ENCODE peak calls at places on chromosome 2, in seven cellular contexts. V is astrocyte of the spinal cord; J is GM12865; Y is WERI-Rb-1; B is A549; N is lower leg skin; L is CD8-positive, alpha-beta memory T cell. Z is an unnamed sample.

GRCh38 chr2:215843579-215843978 is 169.8 kb downstream of the MREG start:
- DNase-seq in B (no peak), L (no peak), J (no peak), Y (no peak), N (no peak), V (peak; percentile 87), Z (no peak)

GRCh38 chr2:31282634-31283033 is 48.7 kb downstream of the EHD3 start:
- DNase-seq in B (no peak), J (no peak), N (no peak), L (no peak), V (no peak), Y (no peak), Z (no peak)

GRCh38 chr2:74945783-74946165 is 12.7 kb upstream of the POLE4 start:
- DNase-seq in J (no peak), Y (no peak), B (no peak), N (no peak), V (no peak), L (no peak), Z (no peak)

GRCh38 chr2:166112193-166112605 is 15.6 kb downstream of the SCN1A start:
- DNase-seq in Y (no peak), N (no peak), J (no peak), V (peak; percentile 9), L (no peak), B (no peak), Z (no peak)

GRCh38 chr2:199922856-199923255 is 11.8 kb downstream of the C2orf69 start:
- DNase-seq in V (no peak), N (no peak), B (no peak), J (no peak), Y (no peak), L (no peak), Z (no peak)

GRCh38 chr2:152483276-152483996 is 148.5 kb downstream of the FMNL2 start:
- DNase-seq in N (peak; percentile 26), L (no peak), Y (no peak), B (no peak), V (no peak), J (no peak), Z (no peak)

GRCh38 chr2:2569306-2569705 is 238.2 kb upstream of the MYT1L start:
- DNase-seq in V (no peak), Y (no peak), J (no peak), B (no peak), L (no peak), N (peak; percentile 53), Z (no peak)

GRCh38 chr2:71783215-71783614 is 329.9 kb downstream of the DYSF start:
- DNase-seq in J (no peak), Y (no peak), L (no peak), V (no peak), N (no peak), B (peak; percentile 46), Z (no peak)

GRCh38 chr2:241842067-241842415 is 16.7 kb downstream of the PDCD1 start:
- DNase-seq in V (no peak), Y (no peak), B (no peak), J (no peak), N (peak; percentile 83), L (no peak), Z (no peak)

GRCh38 chr2:114614599-114614998 is 172.2 kb downstream of the DPP10 start:
- DNase-seq in N (no peak), J (no peak), L (no peak), B (no peak), V (no peak), Y (no peak), Z (no peak)

GRCh38 chr2:167943877-167944276 is 303.5 kb downstream of the STK39 start:
- DNase-seq in Y (no peak), N (no peak), J (no peak), L (no peak), V (peak; percentile 29), B (no peak), Z (no peak)

GRCh38 chr2:241561811-241562210 is 3.3 kb downstream of the BOK start:
- DNase-seq in B (no peak), J (no peak), N (no peak), V (peak; percentile 72), Y (no peak), L (no peak), Z (no peak)

GRCh38 chr2:25541378-25541777 is 132.0 kb downstream of the DTNB start:
- DNase-seq in N (no peak), Y (no peak), B (no peak), V (no peak), L (no peak), J (no peak), Z (no peak)

GRCh38 chr2:8253781-8254180 is 428.1 kb upstream of the ID2 start:
- DNase-seq in N (no peak), L (no peak), B (no peak), J (no peak), Y (no peak), V (no peak), Z (no peak)

GRCh38 chr2:163664610-163665009 is 71.2 kb downstream of the FIGN start:
- DNase-seq in V (peak; percentile 78), N (no peak), B (no peak), J (no peak), Y (no peak), L (no peak), Z (peak; percentile 86)

GRCh38 chr2:238095143-238095542 is 5.0 kb upstream of the ESPNL start:
- DNase-seq in Y (no peak), B (no peak), V (no peak), L (no peak), J (no peak), N (peak; percentile 48), Z (no peak)

GRCh38 chr2:146598791-146599190 is 1246.0 kb upstream of the ACVR2A start:
- DNase-seq in J (no peak), Y (no peak), V (no peak), B (no peak), N (no peak), L (no peak), Z (no peak)

DNA sequence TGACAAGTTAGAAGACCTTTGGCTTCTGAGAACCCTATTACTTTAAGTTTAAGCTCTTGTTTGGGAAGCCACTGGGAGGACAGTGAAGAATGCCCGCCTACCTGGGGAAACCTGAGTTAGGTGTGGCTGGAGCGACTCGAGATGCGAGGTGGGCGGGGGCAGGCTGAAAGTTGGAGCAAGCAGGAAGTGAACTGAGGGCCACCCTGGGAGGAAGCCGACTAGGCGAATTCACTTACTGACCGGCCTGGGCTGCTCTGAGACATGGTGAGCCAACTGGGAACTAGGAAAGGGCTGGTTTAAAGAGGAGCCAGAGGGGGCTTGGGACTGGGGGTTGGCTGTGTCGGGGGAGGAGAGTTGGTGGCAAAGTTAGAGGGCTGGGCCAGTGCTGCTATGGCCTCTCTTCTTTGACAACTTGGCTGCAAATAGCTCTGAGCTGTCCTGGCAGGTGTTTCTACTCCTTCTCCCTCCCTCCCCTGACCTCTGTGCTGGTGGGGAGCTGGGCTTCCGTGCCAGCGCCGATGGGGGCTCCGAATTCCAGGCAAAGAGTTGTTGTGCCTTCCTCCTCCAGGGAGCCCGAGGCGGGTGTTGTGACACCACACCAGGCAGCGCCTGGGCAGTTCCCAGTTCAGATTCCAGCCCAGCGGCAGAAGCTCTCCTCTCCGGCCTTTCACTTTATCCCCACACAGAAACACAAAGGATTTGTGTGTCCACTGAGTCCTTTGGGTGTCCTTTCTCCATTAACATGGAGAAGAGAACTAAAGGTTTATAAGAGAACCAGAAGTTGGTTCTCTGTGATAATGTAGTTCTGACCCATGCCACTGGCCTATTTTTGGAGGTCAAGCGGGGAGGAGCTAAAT is at the start of gene VAMP8:
- DNase-seq in Y (no peak), L (peak; percentile 59), B (no peak), J (peak; percentile 77), N (peak; percentile 93), V (no peak), Z (no peak)
- H3K4me3 ChIP-seq in Y (no peak within 1 kb of the TSS), L (peak within 1 kb of the TSS; percentile 78), B (peak within 1 kb of the TSS; percentile 29), J (peak within 1 kb of the TSS; percentile 83), N (peak within 1 kb of the TSS; percentile 24), V (no peak within 1 kb of the TSS), Z (no peak within 1 kb of the TSS)

DNA sequence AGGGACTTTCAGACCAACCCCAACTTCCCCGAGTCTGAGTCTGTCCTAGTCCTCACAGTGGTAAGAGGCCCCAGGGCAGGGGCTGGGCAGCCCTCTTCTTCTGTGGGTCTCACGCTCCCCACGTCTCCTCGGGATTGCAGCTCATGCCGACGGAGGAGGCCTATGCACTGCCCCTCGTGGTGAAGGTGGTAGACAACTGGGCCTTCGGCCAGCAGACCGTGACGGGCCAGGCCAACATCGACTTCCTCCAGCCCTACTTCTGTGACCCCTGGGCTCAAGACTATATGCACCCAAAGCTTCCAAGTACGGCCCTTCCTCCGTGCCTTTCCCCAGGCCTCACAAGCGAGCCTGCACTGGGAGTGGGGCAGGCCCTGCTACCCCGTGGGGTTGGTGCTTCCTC is 44.3 kb downstream of the LMAN2L start:
- DNase-seq in J (no peak), L (no peak), N (no peak), Y (no peak), V (no peak), B (no peak), Z (no peak)
- H3K4me3 ChIP-seq in J (no peak overlapping the region), L (no peak overlapping the region), N (no peak overlapping the region), Y (no peak overlapping the region), V (no peak overlapping the region), B (no peak overlapping the region), Z (no peak overlapping the region)

GRCh38 chr2:234425923-234426603 is 70.8 kb downstream of the ARL4C start:
- DNase-seq in Y (no peak), N (no peak), V (no peak), L (peak; percentile 63), B (no peak), J (peak; percentile 84), Z (no peak)
- H3K4me3 ChIP-seq in Y (no peak overlapping the region), N (no peak overlapping the region), V (no peak overlapping the region), L (peak overlapping the region; percentile 56), B (no peak overlapping the region), J (no peak overlapping the region), Z (no peak overlapping the region)

GRCh38 chr2:222701233-222701632 is 29.8 kb downstream of the MOGAT1 start:
- DNase-seq in N (no peak), J (no peak), L (no peak), V (no peak), B (no peak), Y (no peak), Z (no peak)

GRCh38 chr2:222703091-222703490 is 31.6 kb downstream of the MOGAT1 start:
- DNase-seq in J (no peak), V (no peak), N (no peak), B (no peak), L (no peak), Y (no peak), Z (no peak)

GRCh38 chr2:222706616-222707015 is 35.2 kb downstream of the MOGAT1 start:
- DNase-seq in N (no peak), B (no peak), Y (no peak), V (no peak), L (no peak), J (no peak), Z (no peak)

GRCh38 chr2:222701709-222702108 is 30.3 kb downstream of the MOGAT1 start:
- DNase-seq in B (no peak), N (no peak), L (no peak), V (no peak), Y (no peak), J (no peak), Z (no peak)

GRCh38 chr2:222703866-222704265 is 32.4 kb downstream of the MOGAT1 start:
- DNase-seq in V (peak; percentile 33), N (no peak), Y (no peak), L (no peak), B (no peak), J (no peak), Z (peak; percentile 5)
- H3K4me3 ChIP-seq in V (no peak overlapping the region), N (no peak overlapping the region), Y (no peak overlapping the region), L (no peak overlapping the region), B (no peak overlapping the region), J (no peak overlapping the region), Z (no peak overlapping the region)

Z was measured in cardiac muscle cell.